ENCODE peak calls at places on chromosome 3, in eight cellular contexts. One of them, this sample, is unnamed.

GRCh38 chr3:55160241-55160877 is 232.5 kb upstream of the LRTM1 start:
- DNase-seq in RPMI8226: no peak
- DNase-seq in EL: peak; percentile 100
- DNase-seq in HuH-7: no peak
- DNase-seq in D341Med: no peak
- DNase-seq in Caki2: peak; percentile 97
- DNase-seq in activated gamma-delta T cell treated with anti-CD3 and anti-CD28 coated beads, Interleukin-2, amount 50 U/mL, for 16 hours: no peak
- DNase-seq in NCI-H510A treated with DMSO at 0.1 percent for 48 hours: no peak
- DNase-seq in this sample: peak; percentile 88

GRCh38 chr3:37986479-37987314 is 3.9 kb upstream of the VILL start:
- DNase-seq in activated gamma-delta T cell treated with anti-CD3 and anti-CD28 coated beads, Interleukin-2, amount 50 U/mL, for 16 hours: no peak
- DNase-seq in D341Med: peak; percentile 12
- DNase-seq in RPMI8226: no peak
- DNase-seq in Caki2: no peak
- DNase-seq in HuH-7: peak; percentile 83
- DNase-seq in NCI-H510A treated with DMSO at 0.1 percent for 48 hours: peak; percentile 89
- DNase-seq in EL: no peak
- DNase-seq in this sample: no peak

GRCh38 chr3:129233538-129233937 is 15.9 kb upstream of the COPG1 start:
- DNase-seq in HuH-7: no peak
- DNase-seq in EL: no peak
- DNase-seq in activated gamma-delta T cell treated with anti-CD3 and anti-CD28 coated beads, Interleukin-2, amount 50 U/mL, for 16 hours: no peak
- DNase-seq in RPMI8226: peak; percentile 96
- DNase-seq in D341Med: no peak
- DNase-seq in Caki2: no peak
- DNase-seq in NCI-H510A treated with DMSO at 0.1 percent for 48 hours: no peak
- DNase-seq in this sample: no peak

GRCh38 chr3:141331370-141332318 is 36.7 kb upstream of the ZBTB38 start:
- DNase-seq in D341Med: no peak
- DNase-seq in RPMI8226: no peak
- DNase-seq in Caki2: peak; percentile 98
- DNase-seq in HuH-7: no peak
- DNase-seq in activated gamma-delta T cell treated with anti-CD3 and anti-CD28 coated beads, Interleukin-2, amount 50 U/mL, for 16 hours: no peak
- DNase-seq in EL: peak; percentile 100
- DNase-seq in NCI-H510A treated with DMSO at 0.1 percent for 48 hours: no peak
- DNase-seq in this sample: peak; percentile 94

GRCh38 chr3:128366136-128366535 is 100.6 kb downstream of the DNAJB8 start:
- DNase-seq in activated gamma-delta T cell treated with anti-CD3 and anti-CD28 coated beads, Interleukin-2, amount 50 U/mL, for 16 hours: no peak
- DNase-seq in NCI-H510A treated with DMSO at 0.1 percent for 48 hours: no peak
- DNase-seq in Caki2: no peak
- DNase-seq in EL: no peak
- DNase-seq in D341Med: no peak
- DNase-seq in HuH-7: no peak
- DNase-seq in RPMI8226: no peak
- DNase-seq in this sample: no peak

GRCh38 chr3:86228106-86228505 is 762.8 kb downstream of the VGLL3 start:
- DNase-seq in HuH-7: no peak
- DNase-seq in D341Med: no peak
- DNase-seq in RPMI8226: no peak
- DNase-seq in Caki2: no peak
- DNase-seq in activated gamma-delta T cell treated with anti-CD3 and anti-CD28 coated beads, Interleukin-2, amount 50 U/mL, for 16 hours: no peak
- DNase-seq in EL: no peak
- DNase-seq in NCI-H510A treated with DMSO at 0.1 percent for 48 hours: no peak
- DNase-seq in this sample: no peak

GRCh38 chr3:97510795-97511194 is 253.8 kb upstream of the ARL6 start:
- DNase-seq in EL: no peak
- DNase-seq in activated gamma-delta T cell treated with anti-CD3 and anti-CD28 coated beads, Interleukin-2, amount 50 U/mL, for 16 hours: no peak
- DNase-seq in HuH-7: no peak
- DNase-seq in NCI-H510A treated with DMSO at 0.1 percent for 48 hours: peak; percentile 3
- DNase-seq in RPMI8226: peak; percentile 29
- DNase-seq in Caki2: no peak
- DNase-seq in D341Med: no peak
- DNase-seq in this sample: no peak

GRCh38 chr3:195764961-195765706 is 44.4 kb downstream of the MUC20 start:
- DNase-seq in Caki2: no peak
- DNase-seq in EL: no peak
- DNase-seq in NCI-H510A treated with DMSO at 0.1 percent for 48 hours: no peak
- DNase-seq in activated gamma-delta T cell treated with anti-CD3 and anti-CD28 coated beads, Interleukin-2, amount 50 U/mL, for 16 hours: no peak
- DNase-seq in RPMI8226: peak; percentile 24
- DNase-seq in HuH-7: no peak
- DNase-seq in D341Med: no peak
- DNase-seq in this sample: no peak

GRCh38 chr3:45182915-45183881 is 37.0 kb upstream of the CDCP1 start:
- DNase-seq in D341Med: peak; percentile 46
- DNase-seq in NCI-H510A treated with DMSO at 0.1 percent for 48 hours: peak; percentile 28
- DNase-seq in activated gamma-delta T cell treated with anti-CD3 and anti-CD28 coated beads, Interleukin-2, amount 50 U/mL, for 16 hours: no peak
- DNase-seq in RPMI8226: peak; percentile 79
- DNase-seq in HuH-7: peak; percentile 62
- DNase-seq in Caki2: peak; percentile 71
- DNase-seq in EL: peak; percentile 75
- DNase-seq in this sample: peak; percentile 88

GRCh38 chr3:154244644-154245043 is 79.6 kb downstream of the DHX36 start:
- DNase-seq in NCI-H510A treated with DMSO at 0.1 percent for 48 hours: no peak
- DNase-seq in EL: peak; percentile 49
- DNase-seq in Caki2: no peak
- DNase-seq in HuH-7: no peak
- DNase-seq in activated gamma-delta T cell treated with anti-CD3 and anti-CD28 coated beads, Interleukin-2, amount 50 U/mL, for 16 hours: no peak
- DNase-seq in D341Med: no peak
- DNase-seq in RPMI8226: no peak
- DNase-seq in this sample: peak; percentile 52

GRCh38 chr3:129054605-129055104 is 5.9 kb upstream of the GP9 start:
- DNase-seq in RPMI8226: no peak
- DNase-seq in HuH-7: peak; percentile 64
- DNase-seq in NCI-H510A treated with DMSO at 0.1 percent for 48 hours: peak; percentile 26
- DNase-seq in EL: no peak
- DNase-seq in D341Med: no peak
- DNase-seq in activated gamma-delta T cell treated with anti-CD3 and anti-CD28 coated beads, Interleukin-2, amount 50 U/mL, for 16 hours: no peak
- DNase-seq in Caki2: no peak
- DNase-seq in this sample: peak; percentile 16

GRCh38 chr3:8851703-8852102 is 82.3 kb upstream of the OXTR start:
- DNase-seq in D341Med: no peak
- DNase-seq in EL: peak; percentile 98
- DNase-seq in Caki2: no peak
- DNase-seq in activated gamma-delta T cell treated with anti-CD3 and anti-CD28 coated beads, Interleukin-2, amount 50 U/mL, for 16 hours: no peak
- DNase-seq in RPMI8226: no peak
- DNase-seq in HuH-7: no peak
- DNase-seq in NCI-H510A treated with DMSO at 0.1 percent for 48 hours: no peak
- DNase-seq in this sample: peak; percentile 93

GRCh38 chr3:195078891-195079440 is 192.0 kb downstream of the XXYLT1 start:
- DNase-seq in EL: no peak
- DNase-seq in D341Med: no peak
- DNase-seq in RPMI8226: no peak
- DNase-seq in HuH-7: no peak
- DNase-seq in NCI-H510A treated with DMSO at 0.1 percent for 48 hours: no peak
- DNase-seq in Caki2: no peak
- DNase-seq in activated gamma-delta T cell treated with anti-CD3 and anti-CD28 coated beads, Interleukin-2, amount 50 U/mL, for 16 hours: no peak
- DNase-seq in this sample: no peak

GRCh38 chr3:106169351-106169750 is 300.5 kb upstream of the CBLB start:
- DNase-seq in HuH-7: no peak
- DNase-seq in Caki2: no peak
- DNase-seq in activated gamma-delta T cell treated with anti-CD3 and anti-CD28 coated beads, Interleukin-2, amount 50 U/mL, for 16 hours: no peak
- DNase-seq in RPMI8226: no peak
- DNase-seq in EL: no peak
- DNase-seq in D341Med: no peak
- DNase-seq in NCI-H510A treated with DMSO at 0.1 percent for 48 hours: no peak
- DNase-seq in this sample: no peak

GRCh38 chr3:188578579-188579363 is 424.8 kb downstream of the LPP start:
- DNase-seq in Caki2: no peak
- DNase-seq in RPMI8226: no peak
- DNase-seq in D341Med: no peak
- DNase-seq in activated gamma-delta T cell treated with anti-CD3 and anti-CD28 coated beads, Interleukin-2, amount 50 U/mL, for 16 hours: no peak
- DNase-seq in NCI-H510A treated with DMSO at 0.1 percent for 48 hours: no peak
- DNase-seq in HuH-7: no peak
- DNase-seq in EL: peak; percentile 71
- DNase-seq in this sample: peak; percentile 72

GRCh38 chr3:46713048-46713897 is 4.4 kb downstream of the PRSS50 start:
- DNase-seq in D341Med: no peak
- DNase-seq in RPMI8226: no peak
- DNase-seq in HuH-7: no peak
- DNase-seq in activated gamma-delta T cell treated with anti-CD3 and anti-CD28 coated beads, Interleukin-2, amount 50 U/mL, for 16 hours: no peak
- DNase-seq in Caki2: no peak
- DNase-seq in EL: no peak
- DNase-seq in NCI-H510A treated with DMSO at 0.1 percent for 48 hours: no peak
- DNase-seq in this sample: no peak

GRCh38 chr3:116614795-116615362 is 94.7 kb upstream of the TUSC7 start:
- DNase-seq in RPMI8226: no peak
- DNase-seq in Caki2: no peak
- DNase-seq in EL: no peak
- DNase-seq in activated gamma-delta T cell treated with anti-CD3 and anti-CD28 coated beads, Interleukin-2, amount 50 U/mL, for 16 hours: no peak
- DNase-seq in D341Med: peak; percentile 28
- DNase-seq in NCI-H510A treated with DMSO at 0.1 percent for 48 hours: no peak
- DNase-seq in HuH-7: no peak
- DNase-seq in this sample: peak; percentile 12

GRCh38 chr3:133209871-133210550 is 171.8 kb downstream of the TMEM108 start:
- DNase-seq in D341Med: no peak
- DNase-seq in RPMI8226: no peak
- DNase-seq in EL: peak; percentile 51
- DNase-seq in HuH-7: no peak
- DNase-seq in Caki2: no peak
- DNase-seq in activated gamma-delta T cell treated with anti-CD3 and anti-CD28 coated beads, Interleukin-2, amount 50 U/mL, for 16 hours: no peak
- DNase-seq in NCI-H510A treated with DMSO at 0.1 percent for 48 hours: no peak
- DNase-seq in this sample: no peak

GRCh38 chr3:186107148-186108105 is 1.5 kb downstream of the ETV5 start:
- DNase-seq in EL: peak; percentile 72
- DNase-seq in activated gamma-delta T cell treated with anti-CD3 and anti-CD28 coated beads, Interleukin-2, amount 50 U/mL, for 16 hours: no peak
- DNase-seq in RPMI8226: peak; percentile 77
- DNase-seq in NCI-H510A treated with DMSO at 0.1 percent for 48 hours: peak; percentile 56
- DNase-seq in HuH-7: peak; percentile 75
- DNase-seq in D341Med: peak; percentile 87
- DNase-seq in Caki2: peak; percentile 72
- DNase-seq in this sample: peak; percentile 78

GRCh38 chr3:64223809-64224570 is 1.3 kb downstream of the PRICKLE2 start:
- DNase-seq in D341Med: peak; percentile 44
- DNase-seq in EL: peak; percentile 70
- DNase-seq in RPMI8226: no peak
- DNase-seq in Caki2: no peak
- DNase-seq in activated gamma-delta T cell treated with anti-CD3 and anti-CD28 coated beads, Interleukin-2, amount 50 U/mL, for 16 hours: no peak
- DNase-seq in HuH-7: no peak
- DNase-seq in NCI-H510A treated with DMSO at 0.1 percent for 48 hours: no peak
- DNase-seq in this sample: peak; percentile 68

GRCh38 chr3:149554826-149555225 is 80.3 kb downstream of the TM4SF4 start:
- DNase-seq in EL: peak; percentile 72
- DNase-seq in activated gamma-delta T cell treated with anti-CD3 and anti-CD28 coated beads, Interleukin-2, amount 50 U/mL, for 16 hours: no peak
- DNase-seq in Caki2: peak; percentile 80
- DNase-seq in RPMI8226: peak; percentile 64
- DNase-seq in NCI-H510A treated with DMSO at 0.1 percent for 48 hours: no peak
- DNase-seq in D341Med: no peak
- DNase-seq in HuH-7: no peak
- DNase-seq in this sample: peak; percentile 75

GRCh38 chr3:150073031-150073430 is 102.3 kb upstream of the PFN2 start:
- DNase-seq in D341Med: no peak
- DNase-seq in RPMI8226: no peak
- DNase-seq in NCI-H510A treated with DMSO at 0.1 percent for 48 hours: no peak
- DNase-seq in HuH-7: no peak
- DNase-seq in activated gamma-delta T cell treated with anti-CD3 and anti-CD28 coated beads, Interleukin-2, amount 50 U/mL, for 16 hours: no peak
- DNase-seq in Caki2: no peak
- DNase-seq in EL: peak; percentile 78
- DNase-seq in this sample: no peak

GRCh38 chr3:108053025-108053424 is 37.8 kb downstream of the CD47 start:
- DNase-seq in NCI-H510A treated with DMSO at 0.1 percent for 48 hours: no peak
- DNase-seq in activated gamma-delta T cell treated with anti-CD3 and anti-CD28 coated beads, Interleukin-2, amount 50 U/mL, for 16 hours: no peak
- DNase-seq in Caki2: no peak
- DNase-seq in EL: no peak
- DNase-seq in RPMI8226: no peak
- DNase-seq in HuH-7: no peak
- DNase-seq in D341Med: no peak
- DNase-seq in this sample: no peak

GRCh38 chr3:69273895-69274294 is 112.0 kb downstream of the FRMD4B start:
- DNase-seq in RPMI8226: no peak
- DNase-seq in HuH-7: no peak
- DNase-seq in D341Med: no peak
- DNase-seq in Caki2: no peak
- DNase-seq in EL: no peak
- DNase-seq in NCI-H510A treated with DMSO at 0.1 percent for 48 hours: no peak
- DNase-seq in activated gamma-delta T cell treated with anti-CD3 and anti-CD28 coated beads, Interleukin-2, amount 50 U/mL, for 16 hours: no peak
- DNase-seq in this sample: peak; percentile 29

GRCh38 chr3:99366663-99367429 is 271.5 kb upstream of the COL8A1 start:
- DNase-seq in activated gamma-delta T cell treated with anti-CD3 and anti-CD28 coated beads, Interleukin-2, amount 50 U/mL, for 16 hours: no peak
- DNase-seq in Caki2: no peak
- DNase-seq in HuH-7: no peak
- DNase-seq in NCI-H510A treated with DMSO at 0.1 percent for 48 hours: no peak
- DNase-seq in RPMI8226: peak; percentile 30
- DNase-seq in EL: peak; percentile 7
- DNase-seq in D341Med: no peak
- DNase-seq in this sample: peak; percentile 21

GRCh38 chr3:187484547-187485325 is 116.6 kb downstream of the RTP4 start:
- DNase-seq in HuH-7: no peak
- DNase-seq in NCI-H510A treated with DMSO at 0.1 percent for 48 hours: no peak
- DNase-seq in D341Med: no peak
- DNase-seq in activated gamma-delta T cell treated with anti-CD3 and anti-CD28 coated beads, Interleukin-2, amount 50 U/mL, for 16 hours: no peak
- DNase-seq in Caki2: no peak
- DNase-seq in RPMI8226: no peak
- DNase-seq in EL: no peak
- DNase-seq in this sample: no peak

GRCh38 chr3:110743202-110743601 is 328.4 kb upstream of the NECTIN3 start:
- DNase-seq in RPMI8226: no peak
- DNase-seq in activated gamma-delta T cell treated with anti-CD3 and anti-CD28 coated beads, Interleukin-2, amount 50 U/mL, for 16 hours: no peak
- DNase-seq in D341Med: no peak
- DNase-seq in EL: no peak
- DNase-seq in NCI-H510A treated with DMSO at 0.1 percent for 48 hours: peak; percentile 33
- DNase-seq in Caki2: peak; percentile 65
- DNase-seq in HuH-7: peak; percentile 77
- DNase-seq in this sample: no peak

GRCh38 chr3:192514081-192514753 is 213.1 kb downstream of the FGF12 start:
- DNase-seq in HuH-7: peak; percentile 32
- DNase-seq in D341Med: peak; percentile 53
- DNase-seq in Caki2: no peak
- DNase-seq in EL: peak; percentile 2
- DNase-seq in RPMI8226: peak; percentile 36
- DNase-seq in activated gamma-delta T cell treated with anti-CD3 and anti-CD28 coated beads, Interleukin-2, amount 50 U/mL, for 16 hours: no peak
- DNase-seq in NCI-H510A treated with DMSO at 0.1 percent for 48 hours: peak; percentile 77
- DNase-seq in this sample: peak; percentile 5

GRCh38 chr3:172824229-172824628 is 73.7 kb downstream of the ECT2 start:
- DNase-seq in HuH-7: no peak
- DNase-seq in D341Med: no peak
- DNase-seq in EL: no peak
- DNase-seq in activated gamma-delta T cell treated with anti-CD3 and anti-CD28 coated beads, Interleukin-2, amount 50 U/mL, for 16 hours: no peak
- DNase-seq in NCI-H510A treated with DMSO at 0.1 percent for 48 hours: peak; percentile 6
- DNase-seq in Caki2: no peak
- DNase-seq in RPMI8226: no peak
- DNase-seq in this sample: no peak

GRCh38 chr3:171388537-171388936 is 71.7 kb downstream of the TNIK start:
- DNase-seq in RPMI8226: no peak
- DNase-seq in NCI-H510A treated with DMSO at 0.1 percent for 48 hours: no peak
- DNase-seq in activated gamma-delta T cell treated with anti-CD3 and anti-CD28 coated beads, Interleukin-2, amount 50 U/mL, for 16 hours: no peak
- DNase-seq in EL: no peak
- DNase-seq in HuH-7: no peak
- DNase-seq in Caki2: no peak
- DNase-seq in D341Med: no peak
- DNase-seq in this sample: no peak

GRCh38 chr3:48038971-48039481 is 22.8 kb upstream of the MAP4 start:
- DNase-seq in HuH-7: no peak
- DNase-seq in Caki2: peak; percentile 51
- DNase-seq in RPMI8226: no peak
- DNase-seq in EL: peak; percentile 21
- DNase-seq in NCI-H510A treated with DMSO at 0.1 percent for 48 hours: no peak
- DNase-seq in D341Med: no peak
- DNase-seq in activated gamma-delta T cell treated with anti-CD3 and anti-CD28 coated beads, Interleukin-2, amount 50 U/mL, for 16 hours: no peak
- DNase-seq in this sample: peak; percentile 28

GRCh38 chr3:48518755-48519154 is 14.8 kb upstream of the SHISA5 start:
- DNase-seq in activated gamma-delta T cell treated with anti-CD3 and anti-CD28 coated beads, Interleukin-2, amount 50 U/mL, for 16 hours: no peak
- DNase-seq in NCI-H510A treated with DMSO at 0.1 percent for 48 hours: no peak
- DNase-seq in Caki2: no peak
- DNase-seq in D341Med: peak; percentile 15
- DNase-seq in EL: no peak
- DNase-seq in HuH-7: no peak
- DNase-seq in RPMI8226: no peak
- DNase-seq in this sample: no peak

GRCh38 chr3:83002869-83003445 is 1241.5 kb upstream of the GBE1 start:
- DNase-seq in EL: no peak
- DNase-seq in RPMI8226: peak; percentile 52
- DNase-seq in NCI-H510A treated with DMSO at 0.1 percent for 48 hours: peak; percentile 48
- DNase-seq in activated gamma-delta T cell treated with anti-CD3 and anti-CD28 coated beads, Interleukin-2, amount 50 U/mL, for 16 hours: no peak
- DNase-seq in Caki2: no peak
- DNase-seq in D341Med: no peak
- DNase-seq in HuH-7: no peak
- DNase-seq in this sample: no peak

GRCh38 chr3:13087320-13087985 is 14.2 kb upstream of the IQSEC1 start:
- DNase-seq in Caki2: no peak
- DNase-seq in D341Med: no peak
- DNase-seq in NCI-H510A treated with DMSO at 0.1 percent for 48 hours: no peak
- DNase-seq in EL: no peak
- DNase-seq in HuH-7: no peak
- DNase-seq in activated gamma-delta T cell treated with anti-CD3 and anti-CD28 coated beads, Interleukin-2, amount 50 U/mL, for 16 hours: no peak
- DNase-seq in RPMI8226: peak; percentile 75
- DNase-seq in this sample: no peak

This sample was measured in choroid plexus epithelial cell.